ENCODE peak calls at places on chromosomes 4 and X, in ten cellular contexts. I, J, D, U, Y, K, B, M, X and O are unnamed samples.

GRCh38 chr4:78766026-78766425 is 10.1 kb upstream of the BMP2K start:
- DNase-seq in J (no peak), D (no peak), M (no peak), K (no peak), X (no peak), I (peak; percentile 84), B (peak; percentile 87), U (no peak), Y (no peak), O (no peak)

GRCh38 chr4:7861440-7861881 is 78.2 kb downstream of the AFAP1 start:
- DNase-seq in Y (no peak), U (no peak), D (no peak), I (peak; percentile 93), X (no peak), B (peak; percentile 97), K (peak; percentile 41), M (peak; percentile 22), J (no peak), O (no peak)

GRCh38 chr4:120809518-120809917 is 113.0 kb downstream of the PRDM5 start:
- DNase-seq in I (no peak), B (no peak), M (no peak), K (no peak), Y (no peak), X (no peak), U (no peak), D (no peak), J (no peak), O (no peak)

GRCh38 chr4:152417648-152418047 is 118.2 kb downstream of the FBXW7 start:
- DNase-seq in X (no peak), K (no peak), B (no peak), Y (no peak), J (no peak), D (no peak), U (no peak), M (no peak), I (no peak), O (no peak)

GRCh38 chr4:69995526-69996016 is at the start of gene STATH:
- DNase-seq in M (no peak), K (no peak), Y (no peak), U (no peak), I (peak; percentile 2), J (no peak), B (no peak), X (no peak), D (peak; percentile 4), O (no peak)

GRCh38 chr4:25330905-25331816 is 18.6 kb downstream of the ZCCHC4 start:
- DNase-seq in D (no peak), Y (no peak), X (no peak), I (no peak), M (no peak), J (no peak), U (no peak), K (no peak), B (no peak), O (no peak)

GRCh38 chrX:45202171-45202570 is 1.5 kb upstream of the DIPK2B start:
- DNase-seq in M (no peak), K (no peak), I (no peak), B (no peak), U (no peak), Y (no peak), J (no peak), X (no peak), D (no peak), O (no peak)

GRCh38 chrX:7730071-7730470 is 112.9 kb upstream of the VCX start:
- DNase-seq in D (peak; percentile 78), M (no peak), K (no peak), Y (no peak), X (no peak), J (no peak), U (no peak), B (no peak), I (peak; percentile 46), O (no peak)

GRCh38 chr4:138115053-138115452 is 127.1 kb downstream of the SLC7A11 start:
- DNase-seq in M (no peak), K (no peak), I (no peak), U (no peak), Y (no peak), B (no peak), X (no peak), J (no peak), D (no peak), O (no peak)

GRCh38 chr4:55027596-55027995 is 97.8 kb downstream of the KDR start:
- DNase-seq in I (no peak), D (no peak), Y (no peak), X (no peak), K (no peak), M (no peak), J (no peak), B (no peak), U (no peak), O (no peak)

GRCh38 chr4:74764119-74764518 is 30.2 kb downstream of the BTC start:
- DNase-seq in K (no peak), Y (no peak), U (no peak), X (no peak), M (no peak), I (no peak), D (no peak), B (no peak), J (no peak), O (no peak)

GRCh38 chr4:125323547-125324100 is 8.9 kb downstream of the FAT4 start:
- DNase-seq in K (no peak), X (no peak), B (peak; percentile 64), Y (no peak), D (no peak), J (no peak), I (peak; percentile 62), U (no peak), M (no peak), O (no peak)

GRCh38 chr4:102647117-102647516 is 113.7 kb downstream of the MANBA start:
- DNase-seq in X (no peak), I (no peak), U (no peak), Y (no peak), M (no peak), K (no peak), J (no peak), D (no peak), B (no peak), O (no peak)

GRCh38 chrX:26845051-26845450 is 618.1 kb downstream of the PPP4R3C start:
- DNase-seq in I (peak; percentile 21), K (no peak), Y (no peak), M (no peak), X (no peak), J (no peak), D (no peak), U (no peak), B (no peak), O (no peak)

GRCh38 chrX:96979766-96980165 is 96.1 kb downstream of the RPA4 start:
- DNase-seq in M (no peak), I (no peak), X (no peak), K (no peak), B (no peak), Y (no peak), J (no peak), D (no peak), U (no peak), O (no peak)

GRCh38 chr4:126396703-126397102 is 1081.9 kb downstream of the FAT4 start:
- DNase-seq in D (no peak), K (no peak), B (no peak), Y (no peak), M (no peak), X (no peak), I (no peak), J (no peak), U (no peak), O (no peak)
- TF ChIP-seq CTCF in D (no peak), K (no peak), B (no peak), Y (no peak), M (peak; percentile 16), X (no peak), I (no peak), J (no peak), U (no peak), O (no peak)

GRCh38 chrX:155068165-155068564 is 2.8 kb downstream of the CMC4 start:
- DNase-seq in J (no peak), K (no peak), B (peak; percentile 70), U (no peak), I (peak; percentile 86), X (peak; percentile 38), D (no peak), M (peak; percentile 26), Y (no peak), O (no peak)

GRCh38 chrX:155070038-155070437 is 898 bp downstream of the CMC4 start:
- DNase-seq in Y (no peak), J (no peak), B (no peak), I (peak; percentile 2), U (no peak), X (no peak), K (no peak), M (no peak), D (peak; percentile 25), O (no peak)

GRCh38 chrX:155070663-155070974 is 317 bp downstream of the CMC4 start:
- DNase-seq in B (no peak), M (no peak), X (no peak), Y (no peak), D (no peak), I (no peak), K (no peak), U (peak; percentile 63), J (no peak), O (no peak)

GRCh38 chrX:155070975-155071693 is at the start of the genes BRCC3, CMC4 and MTCP1:
- DNase-seq in Y (peak; percentile 95), D (peak; percentile 90), I (peak; percentile 78), X (peak; percentile 94), M (no peak), B (peak; percentile 79), U (peak; percentile 78), J (peak; percentile 85), K (peak; percentile 79), O (peak; percentile 93)

DNA sequence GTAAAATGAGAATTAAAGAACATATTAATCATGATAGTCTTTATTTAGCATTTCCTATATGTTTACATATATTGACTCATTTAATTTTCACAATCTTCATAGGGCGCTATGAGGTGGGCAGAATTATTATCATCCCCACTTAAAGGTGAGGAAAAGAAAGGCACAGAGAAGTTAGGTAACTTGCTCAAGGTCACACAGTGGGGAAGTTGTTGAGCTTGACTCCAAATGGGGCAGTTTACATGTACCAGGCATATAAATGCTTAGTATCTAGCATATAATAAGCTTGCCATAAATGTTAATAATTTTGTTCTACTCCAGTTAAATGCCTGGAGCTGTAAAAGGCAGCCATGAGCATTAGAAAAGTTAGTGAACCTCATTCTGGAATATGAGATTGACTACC is 1.5 kb downstream of the CMC4 start:
- DNase-seq in X (no peak), K (no peak), M (no peak), I (no peak), B (no peak), J (no peak), Y (no peak), D (no peak), U (no peak), O (no peak)
- H3K4me3 ChIP-seq in X (peak overlapping the region; percentile 84), K (peak overlapping the region; percentile 77), M (peak overlapping the region; percentile 71), I (peak overlapping the region; percentile 56), B (no peak overlapping the region), J (no peak overlapping the region), Y (no peak overlapping the region), D (peak overlapping the region; percentile 90), U (peak overlapping the region; percentile 63), O (no peak overlapping the region)

GRCh38 chr4:140626982-140627381 is 58.2 kb upstream of the UCP1 start:
- DNase-seq in J (no peak), X (no peak), D (no peak), U (no peak), Y (no peak), I (no peak), B (no peak), K (no peak), M (no peak), O (no peak)
- TF ChIP-seq CTCF in J (no peak), X (peak; percentile 3), D (no peak), U (no peak), Y (no peak), I (no peak), B (peak; percentile 30), K (peak; percentile 21), M (peak; percentile 39), O (no peak)

GRCh38 chr4:177308125-177308524 is 1.5 kb upstream of the NEIL3 start:
- DNase-seq in J (no peak), D (peak; percentile 93), I (peak; percentile 93), X (no peak), Y (no peak), B (peak; percentile 85), U (no peak), M (peak; percentile 98), K (no peak), O (no peak)
- H3K4me3 ChIP-seq in J (no peak overlapping the region), D (peak overlapping the region; percentile 67), I (no peak overlapping the region), X (no peak overlapping the region), Y (no peak overlapping the region), B (no peak overlapping the region), U (no peak overlapping the region), M (no peak overlapping the region), K (no peak overlapping the region), O (no peak overlapping the region)